ENCODE peak calls at places on chromosomes 4 and X, in nine cellular contexts. H, X, B, J, K, O, N, Q and U are unnamed samples.

GRCh38 chr4:54961357-54961975 is 163.9 kb downstream of the KDR start:
- DNase-seq in H (no peak), Q (peak; percentile 55), X (no peak), O (no peak), B (no peak), N (peak; percentile 49), J (no peak), K (peak; percentile 16), U (no peak)

GRCh38 chr4:20251061-20251795 is 477 bp upstream of the SLIT2 start:
- DNase-seq in X (no peak), B (no peak), K (no peak), Q (no peak), N (no peak), J (no peak), O (no peak), H (no peak), U (no peak)

GRCh38 chr4:91243132-91243531 is 1060.6 kb upstream of the GRID2 start:
- DNase-seq in J (no peak), X (no peak), B (no peak), N (no peak), O (no peak), Q (no peak), K (no peak), H (no peak), U (no peak)

GRCh38 chrX:23552289-23552688 is 115.0 kb upstream of the PRDX4 start:
- DNase-seq in H (no peak), J (no peak), B (no peak), O (no peak), X (no peak), N (no peak), K (no peak), Q (no peak), U (no peak)

GRCh38 chr4:122819708-122820449 is 6.8 kb upstream of the FGF2 start:
- DNase-seq in X (no peak), B (no peak), H (no peak), N (peak; percentile 80), Q (no peak), J (no peak), K (no peak), O (no peak), U (no peak)

GRCh38 chr4:89299153-89299789 is 8.3 kb downstream of the GPRIN3 start:
- DNase-seq in X (no peak), O (no peak), B (no peak), H (no peak), Q (no peak), K (no peak), N (no peak), J (no peak), U (no peak)

GRCh38 chr4:38674206-38675144 is 10.5 kb downstream of the KLF3 start:
- DNase-seq in J (no peak), Q (peak; percentile 15), H (no peak), O (no peak), X (no peak), B (peak; percentile 40), N (no peak), K (no peak), U (no peak)

GRCh38 chrX:6667048-6667768 is 132.3 kb upstream of the VCX3A start:
- DNase-seq in J (no peak), K (no peak), Q (no peak), H (no peak), O (no peak), X (no peak), N (no peak), B (no peak), U (no peak)

GRCh38 chr4:8372506-8373070 is 67.9 kb downstream of the ACOX3 start:
- DNase-seq in H (no peak), O (no peak), K (no peak), J (no peak), X (no peak), B (no peak), N (no peak), Q (no peak), U (no peak)

GRCh38 chrX:131792789-131793462 is 230.2 kb upstream of the STK26 start:
- DNase-seq in N (peak; percentile 94), J (peak; percentile 86), H (peak; percentile 94), K (no peak), O (no peak), B (no peak), X (peak; percentile 72), Q (no peak), U (peak; percentile 78)